ENCODE peak calls at places on chromosomes 11 and 22, in eight cellular contexts. F, I, U, Z, L, N, Q and T are unnamed samples.

GRCh38 chr11:2434506-2435255 is 9.6 kb downstream of the TRPM5 start:
- DNase-seq in Z (no peak), N (no peak), L (no peak), I (peak), U (no peak), Q (no peak), F (no peak), T (peak)

GRCh38 chr11:211295-211694 is 3.8 kb downstream of the RIC8A start:
- DNase-seq in Q (no peak), L (no peak), I (peak), U (no peak), F (peak), Z (no peak), N (no peak), T (no peak)

GRCh38 chr11:68312780-68313573 is 586 bp downstream of the LRP5 start:
- DNase-seq in F (peak), Z (no peak), I (peak), U (no peak), N (no peak), Q (no peak), L (no peak), T (no peak)

GRCh38 chr22:46079861-46080821 is 70.2 kb upstream of the PPARA start:
- DNase-seq in Z (peak), L (no peak), N (no peak), F (no peak), Q (peak), I (peak), U (peak), T (peak)

GRCh38 chr11:6544921-6545850 is 48.1 kb downstream of the DNHD1 start:
- DNase-seq in L (no peak), Z (no peak), U (no peak), Q (no peak), N (no peak), I (no peak), F (no peak), T (peak)

GRCh38 chr11:105033344-105033743 is 1.6 kb downstream of the CASP1 start:
- DNase-seq in I (no peak), F (no peak), Z (no peak), U (no peak), N (no peak), Q (no peak), L (no peak), T (no peak)

GRCh38 chr11:324131-324530 is 3.5 kb upstream of the IFITM3 start:
- DNase-seq in U (no peak), L (no peak), F (no peak), Z (no peak), N (no peak), Q (no peak), I (no peak), T (no peak)

GRCh38 chr22:46922037-46922436 is 159.6 kb downstream of the TBC1D22A start:
- DNase-seq in F (no peak), L (no peak), Z (no peak), Q (no peak), N (no peak), U (no peak), I (no peak), T (no peak)

GRCh38 chr11:132134322-132134721 is 763.9 kb downstream of the NTM start:
- DNase-seq in Q (no peak), L (no peak), Z (no peak), F (no peak), I (no peak), U (no peak), N (no peak), T (no peak)

GRCh38 chr11:134425816-134426536 is 13.9 kb upstream of the B3GAT1 start:
- DNase-seq in F (no peak), I (no peak), Z (no peak), L (no peak), Q (no peak), N (no peak), U (no peak), T (no peak)

GRCh38 chr11:32905028-32905667 is 12.5 kb downstream of the QSER1 start:
- DNase-seq in F (no peak), U (no peak), I (no peak), N (no peak), Z (no peak), Q (no peak), L (no peak), T (no peak)

GRCh38 chr11:43508511-43508918 is 149.8 kb downstream of the TTC17 start:
- DNase-seq in I (no peak), N (peak), Q (no peak), F (no peak), L (no peak), U (no peak), Z (no peak), T (no peak)

GRCh38 chr11:116603783-116604323 is 168.9 kb downstream of the BUD13 start:
- DNase-seq in Z (no peak), I (no peak), Q (no peak), F (no peak), N (no peak), U (no peak), L (no peak), T (no peak)

GRCh38 chr11:69702239-69702668 is 1.6 kb downstream of the FGF19 start:
- DNase-seq in F (no peak), U (no peak), N (no peak), Z (no peak), I (no peak), L (no peak), Q (no peak), T (no peak)

GRCh38 chr11:17703951-17704350 is 15.4 kb upstream of the MYOD1 start:
- DNase-seq in N (peak), I (no peak), U (no peak), F (no peak), Z (no peak), L (no peak), Q (no peak), T (no peak)

GRCh38 chr22:46676881-46677280 is 56.7 kb downstream of the GRAMD4 start:
- DNase-seq in L (no peak), U (no peak), F (no peak), Z (no peak), I (no peak), N (no peak), Q (peak), T (no peak)

GRCh38 chr11:830295-831131 is 2.2 kb upstream of the CD151 start:
- DNase-seq in U (peak), F (peak), Q (peak), Z (peak), I (peak), L (peak), N (peak), T (no peak)

GRCh38 chr22:48758021-48758561 is 1069.6 kb downstream of the BRD1 start:
- DNase-seq in F (no peak), Q (no peak), I (no peak), N (no peak), Z (peak), L (peak), U (peak), T (no peak)

GRCh38 chr11:77066229-77067023 is at the start of gene CAPN5:
- DNase-seq in Q (peak), I (peak), N (peak), L (peak), U (peak), F (peak), Z (peak), T (peak)

GRCh38 chr11:65649656-65650546 is 12.0 kb downstream of the SIPA1 start:
- DNase-seq in Z (peak), U (no peak), L (no peak), I (no peak), N (no peak), Q (no peak), F (peak), T (no peak)
- TF ChIP-seq CTCF in Z (no peak), U (no peak), L (no peak), I (no peak), N (no peak), Q (no peak), F (no peak), T (no peak)

GRCh38 chr11:65854871-65855837 is 2.8 kb downstream of the CFL1 start:
- DNase-seq in I (peak), L (no peak), N (no peak), Z (no peak), F (no peak), U (no peak), Q (peak), T (no peak)
- H3K4me3 ChIP-seq in I (no peak), L (no peak), N (peak), Z (no peak), F (no peak), U (no peak), Q (no peak), T (no peak)

GRCh38 chr11:100776212-100776896 is 89.3 kb downstream of the ARHGAP42 start:
- DNase-seq in Q (no peak), N (peak), I (no peak), Z (no peak), F (no peak), U (no peak), L (no peak), T (no peak)
- H3K27ac ChIP-seq in Q (peak), N (peak), I (peak), Z (no peak), F (no peak), U (peak), L (no peak), T (no peak)

GRCh38 chr22:36406721-36407120 is 19.0 kb upstream of the MYH9 start:
- DNase-seq in U (no peak), Z (no peak), L (no peak), Q (no peak), I (no peak), F (no peak), N (no peak), T (no peak)

GRCh38 chr22:36406139-36406538 is 18.4 kb upstream of the MYH9 start:
- DNase-seq in U (no peak), F (no peak), L (no peak), Z (no peak), I (no peak), Q (no peak), N (no peak), T (no peak)

GRCh38 chr22:36404436-36404835 is 16.7 kb upstream of the MYH9 start:
- DNase-seq in U (no peak), N (no peak), F (no peak), L (no peak), I (no peak), Q (no peak), Z (no peak), T (no peak)

GRCh38 chr22:36405221-36405631 is 17.5 kb upstream of the MYH9 start:
- DNase-seq in L (no peak), U (no peak), N (no peak), Q (no peak), Z (no peak), F (peak), I (no peak), T (no peak)

GRCh38 chr22:36405671-36406070 is 17.9 kb upstream of the MYH9 start:
- DNase-seq in Q (no peak), I (no peak), Z (peak), U (peak), N (no peak), F (peak), L (peak), T (no peak)
- TF ChIP-seq CTCF in Q (no peak), I (no peak), Z (no peak), U (no peak), N (no peak), F (no peak), L (no peak), T (no peak)

GRCh38 chr11:119363874-119364590 is 17.5 kb downstream of the USP2 start:
- DNase-seq in Q (peak), I (peak), F (peak), L (no peak), N (no peak), U (peak), Z (peak), T (peak)
- H3K4me3 ChIP-seq in Q (peak), I (peak), F (no peak), L (no peak), N (peak), U (peak), Z (peak), T (peak)